ENCODE peak calls at places on chromosomes 13 and 19, in ten cellular contexts. Y is tibial nerve, C is adrenal gland, P is ovary, A is breast epithelium, F is H1, J is GM12892, I is IMR-90, E is esophagus squamous epithelium, M is transverse colon. O is an unnamed sample.

GRCh38 chr19:13610042-13610691 is 103.9 kb upstream of the CACNA1A start:
- DNase-seq in P (no peak), I (no peak), A (no peak), C (no peak), E (no peak), M (peak), F (no peak), Y (no peak), J (no peak), O (no peak)

GRCh38 chr19:58562126-58563033 is 4.0 kb upstream of the UBE2M start:
- DNase-seq in C (no peak), M (no peak), F (no peak), I (peak), P (peak), E (no peak), Y (no peak), J (no peak), A (no peak), O (no peak)

GRCh38 chr13:68257111-68257842 is 1027.1 kb upstream of the PCDH9 start:
- DNase-seq in J (no peak), M (no peak), E (no peak), F (no peak), Y (no peak), C (no peak), I (no peak), A (no peak), P (no peak), O (no peak)

GRCh38 chr13:97028441-97029299 is 34.4 kb upstream of the OXGR1 start:
- DNase-seq in I (peak), M (peak), A (no peak), E (no peak), F (peak), P (peak), C (peak), Y (peak), J (no peak), O (peak)

GRCh38 chr13:40651866-40652587 is 14.4 kb downstream of the FOXO1 start:
- DNase-seq in A (no peak), Y (no peak), E (no peak), C (no peak), J (no peak), M (no peak), I (no peak), P (no peak), F (peak), O (no peak)

GRCh38 chr19:2171349-2172145 is 7.8 kb downstream of the DOT1L start:
- DNase-seq in F (peak), C (no peak), P (no peak), J (peak), M (peak), E (no peak), A (no peak), I (peak), Y (no peak), O (peak)

GRCh38 chr19:17405250-17406038 is at the start of gene BST2:
- DNase-seq in A (no peak), Y (peak), I (peak), M (peak), E (no peak), C (peak), J (peak), P (peak), F (no peak), O (peak)

GRCh38 chr13:100675660-100676129 is 1.1 kb upstream of the TMTC4 start:
- DNase-seq in Y (no peak), C (no peak), P (no peak), I (no peak), J (no peak), M (no peak), E (no peak), F (no peak), A (no peak), O (peak)

GRCh38 chr13:46145950-46146349 is 36.0 kb downstream of the LCP1 start:
- DNase-seq in F (no peak), M (no peak), I (no peak), P (no peak), C (no peak), J (no peak), A (no peak), E (no peak), Y (no peak), O (no peak)

GRCh38 chr13:80840313-80840976 is 499.5 kb upstream of the SPRY2 start:
- DNase-seq in E (no peak), C (no peak), F (no peak), Y (peak), M (no peak), J (no peak), A (no peak), I (no peak), P (no peak), O (no peak)

GRCh38 chr13:100203696-100204367 is 114.9 kb downstream of the PCCA start:
- DNase-seq in M (no peak), Y (no peak), C (no peak), J (no peak), F (no peak), P (no peak), E (no peak), I (peak), A (no peak), O (no peak)

GRCh38 chr19:45356760-45357444 is 13.5 kb downstream of the ERCC2 start:
- DNase-seq in A (no peak), E (no peak), J (no peak), Y (no peak), I (no peak), M (no peak), F (no peak), P (no peak), C (no peak), O (no peak)
- TF ChIP-seq POLR2A in A (no peak), E (no peak), J (no peak), Y (no peak), I (no peak), M (no peak), F (no peak), P (no peak), C (no peak), O (no peak)

GRCh38 chr13:92251815-92252214 is 853.4 kb downstream of the GPC5 start:
- DNase-seq in M (no peak), J (no peak), E (no peak), C (no peak), Y (no peak), P (no peak), A (no peak), F (no peak), I (no peak), O (no peak)
- TF ChIP-seq POLR2A in M (no peak), J (no peak), E (no peak), C (no peak), Y (no peak), P (no peak), A (no peak), F (no peak), I (no peak), O (no peak)

GRCh38 chr19:18637644-18638630 is 1.1 kb downstream of the KLHL26 start:
- DNase-seq in M (peak), A (no peak), I (no peak), P (no peak), F (no peak), J (no peak), E (no peak), C (no peak), Y (no peak), O (peak)
- TF ChIP-seq POLR2A in M (no peak), A (no peak), I (no peak), P (no peak), F (no peak), J (no peak), E (no peak), C (no peak), Y (no peak), O (no peak)

GRCh38 chr19:48397263-48397635 is 3.8 kb downstream of the GRIN2D start:
- DNase-seq in M (no peak), J (no peak), P (no peak), Y (no peak), F (no peak), I (no peak), A (no peak), E (no peak), C (no peak), O (no peak)

GRCh38 chr19:48401277-48401676 is 7.8 kb downstream of the GRIN2D start:
- DNase-seq in F (peak), Y (no peak), C (no peak), P (no peak), I (no peak), E (no peak), J (no peak), A (no peak), M (no peak), O (no peak)

GRCh38 chr19:48397636-48398328 is 4.3 kb downstream of the GRIN2D start:
- DNase-seq in M (no peak), F (no peak), Y (no peak), C (no peak), P (no peak), J (no peak), E (no peak), I (no peak), A (no peak), O (no peak)

GRCh38 chr19:48398329-48399235 is 5.1 kb downstream of the GRIN2D start:
- DNase-seq in J (peak), F (peak), A (no peak), E (no peak), M (peak), C (peak), P (peak), I (peak), Y (peak), O (peak)

GRCh38 chr19:48400018-48400742 is 6.7 kb downstream of the GRIN2D start:
- DNase-seq in Y (peak), J (no peak), F (peak), P (no peak), E (no peak), C (peak), M (peak), I (peak), A (no peak), O (no peak)
- TF ChIP-seq POLR2A in Y (no peak), J (no peak), F (peak), P (no peak), E (no peak), C (no peak), M (no peak), I (no peak), A (no peak), O (no peak)

DNA sequence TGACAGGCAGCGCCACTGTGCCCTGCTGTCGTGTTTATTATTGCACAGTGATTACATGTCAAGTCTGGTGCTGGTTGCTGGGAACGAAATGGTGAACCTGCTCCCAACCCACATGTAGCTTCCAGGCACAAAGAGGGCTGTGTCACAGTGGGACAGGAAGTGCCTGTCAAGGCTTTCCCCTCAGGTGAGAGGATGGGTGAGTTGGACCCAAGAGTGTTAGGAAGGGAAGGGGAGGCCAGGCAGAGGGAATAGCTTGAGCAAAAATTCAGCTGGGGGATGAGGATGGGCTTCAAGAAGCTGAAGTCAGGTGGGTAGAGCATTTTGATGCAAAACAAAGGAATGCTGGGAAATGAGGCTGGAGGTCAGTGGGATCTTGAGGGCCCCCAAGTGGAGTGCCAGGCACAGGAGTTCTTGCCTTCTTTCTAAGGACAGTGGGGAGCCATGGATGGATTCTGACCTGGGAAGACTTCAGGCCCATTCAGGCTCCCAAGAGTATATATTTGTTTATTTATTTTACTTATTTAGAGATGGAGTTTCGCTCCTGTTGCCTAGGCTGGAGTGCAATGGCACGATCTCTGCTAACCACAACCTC is 8.5 kb upstream of the QTRT1 start:
- DNase-seq in E (no peak), A (no peak), Y (no peak), P (no peak), M (no peak), C (no peak), I (no peak), F (no peak), J (no peak), O (no peak)
- TF ChIP-seq POLR2A in E (no peak), A (no peak), Y (no peak), P (no peak), M (no peak), C (no peak), I (peak), F (no peak), J (peak), O (no peak)

DNA sequence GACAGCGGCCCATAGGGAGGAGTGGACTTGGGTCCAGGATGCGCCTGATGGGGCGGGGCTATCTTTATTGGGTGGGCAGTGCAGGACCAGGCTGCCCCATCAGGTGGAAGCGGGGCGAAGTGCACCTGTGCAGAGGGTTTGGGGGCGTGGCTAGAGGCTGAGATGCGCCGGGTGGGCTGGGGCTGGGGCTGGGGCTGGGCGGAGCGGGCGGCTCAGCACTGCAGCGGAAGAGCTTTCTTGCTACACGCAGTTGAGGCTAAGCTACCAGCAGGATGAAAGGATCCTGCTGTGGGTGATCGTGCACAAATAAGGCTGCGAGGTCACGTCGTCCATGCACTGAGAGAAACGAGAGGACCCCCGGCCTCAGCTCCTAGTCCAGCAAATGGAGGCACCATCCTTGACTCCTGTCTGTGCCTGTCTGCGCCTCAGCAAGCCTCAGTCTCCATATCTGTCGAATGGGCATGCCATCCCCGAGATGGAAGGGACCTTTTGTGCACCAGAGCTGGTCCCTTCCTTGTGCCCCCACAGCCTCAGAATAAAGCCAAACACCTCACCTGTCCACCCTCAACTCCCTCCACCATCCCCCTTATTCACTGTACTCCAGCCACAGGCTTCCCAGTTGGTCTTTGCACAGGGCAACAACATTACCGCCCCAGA is 20.9 kb upstream of the HOMER3 start:
- DNase-seq in J (no peak), P (no peak), I (no peak), C (no peak), A (no peak), E (no peak), M (no peak), Y (no peak), F (peak), O (no peak)
- TF ChIP-seq POLR2A in J (no peak), P (no peak), I (no peak), C (no peak), A (no peak), E (no peak), M (no peak), Y (no peak), F (peak), O (no peak)

DNA sequence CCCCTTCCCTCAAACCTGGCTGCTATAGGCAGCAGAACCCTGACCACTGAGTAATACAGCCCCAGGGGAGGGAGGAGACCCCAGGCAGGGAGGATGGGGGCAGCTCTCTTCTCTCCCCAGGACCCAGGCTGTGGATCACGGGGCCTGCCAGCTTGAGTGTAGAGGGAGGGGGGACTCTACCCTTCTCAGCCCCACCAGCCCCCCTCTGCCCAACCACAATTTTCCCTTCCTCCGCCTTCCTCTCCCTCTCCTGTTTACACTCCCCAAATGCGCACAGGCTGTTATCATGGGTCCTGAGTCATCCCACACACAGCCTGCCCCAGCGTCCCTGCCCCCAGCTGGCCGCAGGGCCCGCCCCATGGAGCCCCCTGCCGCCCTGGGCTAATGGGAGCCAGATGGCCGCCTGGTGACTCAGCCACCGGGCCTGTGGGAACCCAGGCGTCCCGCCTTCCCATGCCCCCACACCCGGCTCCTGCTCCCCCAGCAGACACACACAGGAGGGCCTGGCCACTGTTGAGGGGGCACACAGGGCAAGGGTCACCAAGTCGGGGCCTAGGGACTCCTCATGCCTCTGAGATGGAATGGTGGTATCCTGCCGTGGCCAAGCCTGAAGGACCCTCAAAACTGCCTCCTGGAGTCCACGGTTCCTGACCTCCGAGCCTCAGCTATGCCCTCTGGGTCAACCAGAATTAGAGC is 13.6 kb downstream of the CCDC97 start:
- DNase-seq in C (peak), J (no peak), M (peak), F (no peak), A (no peak), P (peak), I (peak), E (no peak), Y (peak), O (peak)
- TF ChIP-seq POLR2A in C (no peak), J (no peak), M (no peak), F (no peak), A (no peak), P (no peak), I (peak), E (no peak), Y (no peak), O (peak)

GRCh38 chr19:7932276-7932929 is 6.5 kb upstream of the CTXN1 start:
- DNase-seq in F (no peak), A (no peak), I (no peak), J (no peak), C (peak), M (no peak), E (no peak), Y (no peak), P (peak), O (no peak)

GRCh38 chr19:7933828-7934725 is 8.1 kb upstream of the CTXN1 start:
- DNase-seq in I (no peak), M (no peak), E (no peak), C (no peak), A (no peak), Y (no peak), J (no peak), F (no peak), P (no peak), O (no peak)

GRCh38 chr19:7934766-7935165 is 8.7 kb downstream of the TIMM44 start:
- DNase-seq in I (no peak), F (no peak), P (no peak), A (no peak), J (no peak), Y (no peak), E (no peak), M (no peak), C (no peak), O (no peak)

GRCh38 chr19:7932930-7933300 is 7.0 kb upstream of the CTXN1 start:
- DNase-seq in C (peak), M (no peak), I (no peak), A (no peak), Y (no peak), J (no peak), E (no peak), F (no peak), P (no peak), O (no peak)

DNA sequence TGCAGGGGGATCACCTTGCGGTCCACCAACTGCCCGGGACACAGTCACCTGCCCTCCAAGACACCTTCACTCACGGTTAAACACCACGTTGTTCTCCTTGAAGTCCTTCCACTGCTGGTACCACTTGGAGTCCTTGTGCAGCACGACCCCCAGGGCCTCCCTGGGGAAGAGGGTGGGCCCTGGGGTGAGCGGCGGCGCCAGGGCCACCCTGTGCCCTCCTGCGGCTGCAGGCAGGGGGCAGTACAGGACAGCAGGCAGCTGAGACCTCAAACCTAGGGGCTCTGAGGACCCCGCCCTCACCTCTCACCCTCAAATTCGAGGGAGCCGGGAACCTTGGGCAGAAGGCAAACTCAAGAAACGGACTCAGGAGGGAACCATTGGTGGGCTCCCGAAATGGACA is 7.5 kb upstream of the CTXN1 start:
- DNase-seq in F (no peak), C (no peak), P (no peak), Y (no peak), E (no peak), A (no peak), M (no peak), I (no peak), J (no peak), O (no peak)
- TF ChIP-seq POLR2A in F (no peak), C (no peak), P (no peak), Y (no peak), E (no peak), A (no peak), M (no peak), I (no peak), J (no peak), O (no peak)